ENCODE peak calls at places on chromosomes 3 and 15, in four cellular contexts. C is psoas muscle, L is lung, O is PC-9. E is an unnamed sample. For H3K4me1, the result is how much of the 10 kb centered on the place peaks cover.

GRCh38 chr15:42138968-42139386 is 17.5 kb downstream of the PLA2G4F start:
- DNase-seq in C (no peak), L (no peak), O (no peak), E (no peak)

GRCh38 chr3:11736136-11736833 is 92.6 kb upstream of the VGLL4 start:
- DNase-seq in C (no peak), L (no peak), O (no peak), E (no peak)

GRCh38 chr3:34239870-34240269 is 441.4 kb downstream of the PDCD6IP start:
- DNase-seq in C (no peak), L (no peak), O (no peak), E (no peak)

GRCh38 chr3:44529927-44530326 is 25.1 kb upstream of the ZKSCAN7 start:
- DNase-seq in C (no peak), L (no peak), O (no peak), E (no peak)

GRCh38 chr3:100103558-100104441 is 10.5 kb downstream of the FILIP1L start:
- DNase-seq in C (no peak), L (no peak), O (peak), E (no peak)

GRCh38 chr3:171646357-171647133 is 163.7 kb downstream of the PLD1 start:
- DNase-seq in C (no peak), L (no peak), O (peak), E (no peak)

GRCh38 chr3:142993958-142994442 is 7.4 kb upstream of the U2SURP start:
- DNase-seq in C (peak), L (peak), O (peak), E (peak)

GRCh38 chr15:69747193-69747592 is 294.6 kb downstream of the RPLP1 start:
- DNase-seq in C (no peak), L (no peak), O (no peak), E (no peak)

GRCh38 chr15:94965593-94965992 is 734.2 kb downstream of the MCTP2 start:
- DNase-seq in C (no peak), L (no peak), O (no peak), E (no peak)

GRCh38 chr15:69679623-69680228 is 227.1 kb downstream of the RPLP1 start:
- DNase-seq in C (no peak), L (no peak), O (no peak), E (no peak)

GRCh38 chr15:81133782-81134461 is at the start of gene CFAP161:
- DNase-seq in C (peak), L (peak), O (no peak), E (peak)

GRCh38 chr3:97821413-97821809 is 400 bp upstream of the CRYBG3 start:
- DNase-seq in C (peak), L (peak), O (peak), E (peak)

GRCh38 chr3:122754867-122755835 is 38.5 kb downstream of the HSPBAP1 start:
- DNase-seq in C (no peak), L (no peak), O (peak), E (no peak)

GRCh38 chr3:139689122-139689521 is 11.3 kb upstream of the NMNAT3 start:
- DNase-seq in C (no peak), L (no peak), O (no peak), E (no peak)

GRCh38 chr3:192957441-192957951 is 39.8 kb upstream of the MB21D2 start:
- DNase-seq in C (peak), L (peak), O (peak), E (no peak)

DNA sequence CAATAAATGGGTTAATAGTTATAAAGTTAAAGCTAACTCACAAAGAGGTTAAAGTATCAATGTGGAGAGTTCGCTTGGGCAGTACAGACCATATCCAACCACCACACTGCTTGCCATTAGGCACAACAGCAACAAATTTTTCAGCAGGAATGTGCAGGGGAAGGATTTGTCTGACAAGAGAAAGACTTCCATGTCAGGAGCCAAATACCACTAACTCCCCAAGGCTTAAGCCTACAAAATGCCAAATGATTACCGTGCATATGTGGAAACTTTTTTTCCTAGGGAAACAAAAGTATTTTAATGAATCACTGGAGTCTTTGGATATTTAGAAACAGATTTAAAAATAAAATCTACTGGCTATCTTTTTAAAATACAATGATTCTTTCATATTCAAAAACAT is 8.1 kb downstream of the VGLL3 start:
- DNase-seq in C (no peak), L (no peak), O (no peak), E (no peak)
- H3K4me1 ChIP-seq in C (under half), L (under half), O (under half), E (under half)

DNA sequence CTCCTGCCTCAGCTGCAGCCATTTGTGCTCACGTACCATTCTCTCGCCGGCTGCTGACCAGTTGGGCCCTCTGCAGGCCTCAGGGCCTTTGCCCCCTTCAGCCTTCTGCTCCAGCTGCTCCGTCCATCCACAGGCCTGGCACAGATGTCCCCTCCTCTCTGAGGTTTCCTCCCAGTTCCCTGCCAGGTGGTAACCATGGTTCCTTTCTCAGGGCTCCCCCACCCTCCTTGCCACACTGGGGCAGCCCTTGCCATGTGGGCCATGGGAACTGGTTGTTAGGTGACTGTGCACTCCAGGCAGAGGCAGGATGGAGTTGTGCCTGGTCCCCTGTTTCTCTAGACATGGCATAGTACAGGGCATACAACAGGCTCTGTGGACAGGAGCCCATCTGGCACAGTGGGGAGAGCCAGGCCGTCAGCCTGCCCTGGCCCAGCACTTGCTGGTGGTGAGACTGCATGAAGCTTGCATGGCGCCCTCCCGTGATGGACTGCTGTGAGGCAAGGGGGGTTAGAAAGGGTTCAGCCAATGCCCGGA is 148.9 kb downstream of the DNAJB8 start:
- DNase-seq in C (no peak), L (no peak), O (no peak), E (no peak)
- H3K4me1 ChIP-seq in C (under half), L (under half), O (under half), E (under half)

GRCh38 chr3:5195605-5196004 is 8.1 kb downstream of the EDEM1 start:
- DNase-seq in C (no peak), L (peak), O (no peak), E (no peak)
- H3K4me1 ChIP-seq in C (under half), L (under half), O (half or more), E (under half)

DNA sequence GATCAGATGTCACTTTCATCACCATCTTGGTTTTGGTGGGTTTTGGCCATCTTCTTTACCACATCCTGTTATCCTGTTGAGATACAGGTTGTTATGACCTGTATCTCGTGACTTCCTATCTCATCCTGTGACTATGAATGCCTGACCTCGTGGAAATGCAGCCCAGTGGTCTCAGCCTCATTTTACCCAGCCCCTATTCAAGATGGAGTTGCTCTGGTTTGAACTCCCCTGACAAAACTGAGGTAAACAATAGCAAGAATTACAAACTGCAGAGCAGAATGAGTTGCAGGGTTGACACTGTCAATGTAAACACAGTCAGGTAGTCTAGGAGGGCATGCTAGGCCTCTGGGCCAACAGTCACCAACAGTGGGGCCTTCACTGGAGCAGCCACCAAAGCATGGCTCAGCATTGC is 10.1 kb upstream of the GPR160 start:
- DNase-seq in C (no peak), L (no peak), O (no peak), E (no peak)
- H3K4me1 ChIP-seq in C (under half), L (under half), O (under half), E (under half)

GRCh38 chr3:129005526-129006303 is 4.6 kb downstream of the EFCC1 start:
- DNase-seq in C (no peak), L (peak), O (no peak), E (peak)
- H3K4me1 ChIP-seq in C (under half), L (under half), O (under half), E (under half)

DNA sequence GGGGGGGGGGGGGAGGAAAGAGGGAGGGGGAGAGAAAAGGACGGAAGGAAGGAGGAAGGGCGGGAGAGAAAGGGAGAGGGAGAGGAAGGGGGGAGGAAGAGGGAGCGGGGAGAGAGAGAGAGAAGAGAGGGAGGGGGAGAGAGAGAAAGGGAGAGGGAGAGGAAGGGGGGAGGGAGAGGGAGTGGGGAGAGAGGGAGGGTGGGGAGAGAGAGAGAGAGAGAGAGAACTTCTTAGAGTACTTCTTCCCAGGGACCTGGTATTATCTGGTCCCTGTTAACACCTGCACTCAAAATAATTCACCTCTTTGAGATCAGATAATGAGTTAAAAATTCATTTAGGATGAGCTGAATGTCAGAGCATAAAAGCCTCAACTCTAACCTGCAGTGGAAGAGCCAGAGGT is 1.1 kb downstream of the SEC13 start:
- DNase-seq in C (no peak), L (no peak), O (no peak), E (no peak)
- H3K4me1 ChIP-seq in C (under half), L (under half), O (under half), E (under half)